ENCODE peak calls at places on chromosomes 1 and 21, in six cellular contexts. X is lower leg skin, W is testis, Z is suprapubic skin, N is tibial nerve, D is heart left ventricle. U is an unnamed sample.

GRCh38 chr21:44982558-44983244 is 42.9 kb downstream of the SLX9 start:
- DNase-seq in X (peak), W (peak), Z (peak), N (no peak), D (peak), U (no peak)

GRCh38 chr1:54952950-54953718 is 27.3 kb upstream of the TMEM61 start:
- DNase-seq in X (no peak), W (no peak), Z (no peak), N (no peak), D (no peak), U (no peak)

GRCh38 chr1:50822035-50822776 is 137.9 kb downstream of the FAF1 start:
- DNase-seq in X (no peak), W (no peak), Z (no peak), N (no peak), D (no peak), U (no peak)

GRCh38 chr1:89001510-89001909 is 9.1 kb upstream of the KYAT3 start:
- DNase-seq in X (no peak), W (no peak), Z (no peak), N (no peak), D (no peak), U (no peak)

GRCh38 chr1:48676822-48677221 is 99.9 kb downstream of the BEND5 start:
- DNase-seq in X (no peak), W (no peak), Z (no peak), N (no peak), D (no peak), U (no peak)

GRCh38 chr1:193614817-193615216 is 428.4 kb upstream of the B3GALT2 start:
- DNase-seq in X (no peak), W (no peak), Z (no peak), N (no peak), D (no peak), U (no peak)

GRCh38 chr1:114033961-114034360 is 54.7 kb downstream of the OLFML3 start:
- DNase-seq in X (no peak), W (no peak), Z (no peak), N (no peak), D (no peak), U (no peak)

GRCh38 chr1:91948501-91949355 is 473 bp upstream of the BRDT start:
- DNase-seq in X (no peak), W (peak), Z (no peak), N (no peak), D (no peak), U (no peak)

GRCh38 chr21:33299181-33299752 is 25.5 kb upstream of the IFNAR1 start:
- DNase-seq in X (no peak), W (no peak), Z (no peak), N (no peak), D (no peak), U (peak)

GRCh38 chr1:76037314-76037713 is 37.2 kb upstream of the ST6GALNAC3 start:
- DNase-seq in X (no peak), W (no peak), Z (no peak), N (no peak), D (no peak), U (no peak)

GRCh38 chr1:102834688-102835320 is 273.5 kb downstream of the COL11A1 start:
- DNase-seq in X (no peak), W (no peak), Z (no peak), N (no peak), D (no peak), U (no peak)

GRCh38 chr1:145962157-145963102 is 1.9 kb downstream of the ANKRD34A start:
- DNase-seq in X (peak), W (peak), Z (no peak), N (no peak), D (peak), U (no peak)

GRCh38 chr21:37560385-37560784 is 193.8 kb downstream of the DYRK1A start:
- DNase-seq in X (no peak), W (no peak), Z (no peak), N (no peak), D (no peak), U (no peak)

GRCh38 chr1:25196830-25197229 is 35.5 kb downstream of the SYF2 start:
- DNase-seq in X (no peak), W (no peak), Z (no peak), N (no peak), D (no peak), U (no peak)

GRCh38 chr1:226903819-226904710 is 33.6 kb downstream of the PSEN2 start:
- DNase-seq in X (peak), W (peak), Z (no peak), N (peak), D (peak), U (no peak)
- TF ChIP-seq POLR2A in X (no peak), W (no peak), Z (no peak), N (no peak), D (no peak), U (no peak)

GRCh38 chr1:117932576-117932975 is 3.0 kb downstream of the WDR3 start:
- DNase-seq in X (no peak), W (no peak), Z (no peak), N (no peak), D (no peak), U (no peak)

GRCh38 chr1:117930173-117930447 is 571 bp downstream of the WDR3 start:
- DNase-seq in X (no peak), W (no peak), Z (no peak), N (no peak), D (no peak), U (no peak)

GRCh38 chr1:117929340-117930172 is at the start of the genes GDAP2 and WDR3:
- DNase-seq in X (peak), W (peak), Z (peak), N (peak), D (peak), U (peak)

GRCh38 chr1:117930484-117930883 is 945 bp downstream of the WDR3 start:
- DNase-seq in X (no peak), W (no peak), Z (no peak), N (no peak), D (no peak), U (no peak)

GRCh38 chr1:117928881-117929339 is 511 bp downstream of the GDAP2 start:
- DNase-seq in X (peak), W (peak), Z (peak), N (peak), D (peak), U (peak)
- TF ChIP-seq POLR2A in X (no peak), W (no peak), Z (no peak), N (no peak), D (no peak), U (no peak)

DNA sequence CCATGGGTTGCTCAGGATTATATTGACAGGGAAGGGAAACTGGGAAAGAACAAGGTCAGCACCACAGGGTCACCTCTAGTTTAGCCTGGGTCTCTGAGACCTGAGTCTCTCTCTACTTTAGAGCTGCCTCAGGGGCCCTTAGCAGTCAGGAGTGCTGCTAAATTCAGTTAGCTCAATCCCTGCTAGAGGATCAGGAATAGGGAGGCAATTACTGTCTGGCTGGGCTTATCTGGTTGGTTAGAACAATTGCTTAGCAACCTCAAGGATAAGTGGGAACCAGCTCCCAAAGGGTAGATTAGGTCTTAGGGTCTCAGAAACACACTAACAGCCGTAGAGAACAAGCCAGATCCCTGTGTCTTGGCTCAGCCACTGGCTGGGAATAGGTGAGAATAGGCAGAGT is 7.8 kb downstream of the PM20D1 start:
- DNase-seq in X (no peak), W (no peak), Z (no peak), N (no peak), D (no peak), U (no peak)
- TF ChIP-seq POLR2A in X (no peak), W (no peak), Z (no peak), N (no peak), D (no peak), U (no peak)

GRCh38 chr1:61839702-61840101 is 97.4 kb downstream of the PATJ start:
- DNase-seq in X (no peak), W (no peak), Z (no peak), N (no peak), D (no peak), U (no peak)
- TF ChIP-seq POLR2A in X (no peak), W (no peak), Z (no peak), N (no peak), D (no peak), U (no peak)

GRCh38 chr1:247209306-247209900 is 37.6 kb upstream of the ZNF124 start:
- DNase-seq in X (no peak), W (no peak), Z (no peak), N (no peak), D (no peak), U (no peak)

GRCh38 chr1:247212012-247212411 is 40.2 kb upstream of the ZNF124 start:
- DNase-seq in X (no peak), W (no peak), Z (no peak), N (no peak), D (no peak), U (no peak)

GRCh38 chr1:247210062-247210385 is 38.2 kb upstream of the ZNF124 start:
- DNase-seq in X (no peak), W (no peak), Z (no peak), N (no peak), D (no peak), U (no peak)

GRCh38 chr1:247211339-247211738 is 39.5 kb upstream of the ZNF124 start:
- DNase-seq in X (no peak), W (no peak), Z (no peak), N (no peak), D (no peak), U (no peak)

DNA sequence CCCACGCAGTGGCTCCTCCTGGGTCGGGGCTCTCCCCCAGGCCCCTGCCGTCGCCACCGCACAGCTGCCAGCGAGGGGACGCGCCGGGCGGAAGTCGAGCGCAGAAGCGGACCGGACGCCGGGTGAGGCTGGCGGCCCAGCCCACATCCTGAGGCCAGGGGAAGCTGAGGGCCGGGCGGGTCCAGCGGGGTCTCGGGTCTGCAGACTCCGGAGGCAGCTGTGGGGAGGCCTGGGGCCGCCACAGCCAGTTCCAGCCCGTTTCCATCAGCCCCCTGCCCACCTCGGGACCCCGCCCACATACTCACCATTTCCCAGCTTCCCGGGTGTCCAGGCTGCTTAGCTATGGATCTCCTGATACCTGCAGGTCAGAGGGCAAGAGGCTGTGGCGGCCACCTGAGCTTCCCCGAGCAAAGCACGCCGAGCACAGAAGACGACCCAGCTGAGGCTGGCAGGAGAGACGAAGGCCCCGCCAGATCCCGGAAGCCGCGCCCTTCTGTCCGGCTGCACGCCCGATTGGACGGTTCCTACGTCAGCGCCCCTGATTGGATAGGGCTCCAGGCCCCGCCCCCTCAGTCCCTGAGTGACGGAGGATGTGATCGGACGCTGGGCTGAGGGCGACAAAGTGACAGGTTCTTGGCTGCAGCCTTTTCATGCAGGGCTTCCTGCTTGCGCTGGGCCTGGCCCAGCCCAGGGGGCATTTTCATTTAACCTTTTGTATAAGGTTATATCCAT is 38.7 kb upstream of the ZNF124 start:
- DNase-seq in X (peak), W (peak), Z (peak), N (peak), D (peak), U (peak)
- TF ChIP-seq POLR2A in X (no peak), W (no peak), Z (peak), N (peak), D (peak), U (peak)

DNA sequence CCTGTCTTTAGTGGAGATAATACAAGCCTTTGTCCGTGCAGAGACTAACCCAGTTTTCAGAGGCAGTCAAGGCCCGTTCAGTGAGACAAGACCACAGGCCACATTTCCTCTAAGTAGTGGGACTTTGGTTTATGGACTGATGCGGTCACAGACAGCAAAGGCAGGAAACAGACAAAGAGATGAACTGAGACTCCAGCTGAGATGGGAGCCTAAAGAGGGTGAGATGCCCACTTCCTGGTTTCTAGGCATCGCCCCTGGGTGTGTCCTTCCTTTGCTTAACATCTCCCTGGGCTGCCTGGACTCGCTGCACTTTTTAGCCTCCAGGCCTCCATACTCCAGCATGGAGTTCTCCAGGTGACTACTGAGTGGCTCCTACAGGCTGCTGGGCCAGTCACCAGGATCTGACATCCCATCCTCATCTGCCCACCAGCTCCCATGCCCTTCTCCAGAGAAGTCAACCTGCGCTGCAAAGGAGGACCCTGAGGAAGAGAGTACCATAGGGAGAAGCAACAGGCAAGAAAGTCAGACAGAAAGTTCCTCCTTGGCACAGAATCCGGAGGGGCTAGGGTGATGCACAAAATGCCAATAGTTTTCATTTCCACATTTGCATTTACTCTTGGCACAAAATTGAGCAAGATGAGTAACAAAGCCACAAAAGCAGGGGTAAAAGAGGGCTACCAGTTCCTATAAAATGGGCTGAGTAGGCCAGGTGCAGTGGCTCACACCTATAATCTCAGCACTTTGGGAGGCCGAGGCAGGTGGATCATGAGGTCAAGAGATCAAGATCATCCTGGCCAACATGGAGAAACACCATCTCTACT is 15.1 kb downstream of the THEMIS2 start:
- DNase-seq in X (no peak), W (no peak), Z (no peak), N (no peak), D (no peak), U (no peak)
- TF ChIP-seq POLR2A in X (no peak), W (no peak), Z (no peak), N (no peak), D (no peak), U (peak)

DNA sequence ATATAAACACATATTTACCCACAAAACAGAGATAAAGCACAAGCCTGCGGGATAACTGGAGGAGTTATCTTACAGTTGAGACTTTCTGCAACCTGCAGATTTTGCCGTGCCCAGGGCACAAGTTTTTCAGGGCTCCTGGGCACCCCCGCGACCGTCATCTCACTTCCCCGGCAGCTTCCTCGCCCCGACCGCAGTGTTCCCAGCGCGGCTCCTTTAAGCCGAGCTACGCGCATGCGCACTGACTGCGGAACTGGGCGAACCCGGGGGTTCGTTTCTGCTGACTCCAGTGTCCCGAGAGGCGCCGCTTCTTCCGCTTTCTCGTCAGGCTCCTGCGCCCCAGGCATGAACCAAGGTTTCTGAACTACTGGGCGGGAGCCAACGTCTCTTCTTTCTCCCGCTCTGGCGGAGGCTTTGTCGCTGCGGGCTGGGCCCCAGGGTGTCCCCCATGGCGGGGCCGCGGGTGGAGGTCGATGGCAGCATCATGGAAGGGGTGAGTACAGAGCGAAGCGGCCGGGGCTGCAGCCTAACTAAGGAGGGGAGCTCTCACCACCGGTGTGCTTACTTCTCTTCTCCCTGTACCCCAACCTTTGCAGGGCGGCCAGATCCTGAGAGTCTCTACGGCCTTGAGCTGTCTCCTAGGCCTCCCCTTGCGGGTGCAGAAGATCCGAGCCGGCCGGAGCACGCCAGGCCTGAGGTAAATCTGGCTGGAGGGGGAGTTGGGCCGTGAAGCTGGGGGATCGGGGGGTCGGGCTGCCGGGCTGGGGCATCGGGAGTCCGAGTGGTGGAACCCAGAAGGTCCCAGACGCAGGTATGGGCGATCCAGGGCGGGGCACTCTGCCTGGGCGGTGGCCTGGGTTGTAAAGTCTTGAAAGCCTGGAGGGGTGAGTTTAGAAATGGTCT is at the start of gene RTCA:
- DNase-seq in X (peak), W (peak), Z (peak), N (peak), D (peak), U (peak)
- TF ChIP-seq POLR2A in X (no peak), W (no peak), Z (peak), N (peak), D (peak), U (peak)

GRCh38 chr1:179881642-179882252 is 338 bp upstream of the TOR1AIP1 start:
- DNase-seq in X (peak), W (peak), Z (peak), N (peak), D (no peak), U (no peak)

GRCh38 chr1:179876289-179876715 is 1.3 kb downstream of the TOR1AIP2 start:
- DNase-seq in X (no peak), W (no peak), Z (no peak), N (no peak), D (no peak), U (no peak)

GRCh38 chr1:179879797-179880196 is 2.2 kb upstream of the TOR1AIP2 start:
- DNase-seq in X (no peak), W (no peak), Z (no peak), N (no peak), D (no peak), U (no peak)

GRCh38 chr1:179875606-179876288 is 1.9 kb downstream of the TOR1AIP2 start:
- DNase-seq in X (no peak), W (no peak), Z (no peak), N (no peak), D (no peak), U (no peak)

DNA sequence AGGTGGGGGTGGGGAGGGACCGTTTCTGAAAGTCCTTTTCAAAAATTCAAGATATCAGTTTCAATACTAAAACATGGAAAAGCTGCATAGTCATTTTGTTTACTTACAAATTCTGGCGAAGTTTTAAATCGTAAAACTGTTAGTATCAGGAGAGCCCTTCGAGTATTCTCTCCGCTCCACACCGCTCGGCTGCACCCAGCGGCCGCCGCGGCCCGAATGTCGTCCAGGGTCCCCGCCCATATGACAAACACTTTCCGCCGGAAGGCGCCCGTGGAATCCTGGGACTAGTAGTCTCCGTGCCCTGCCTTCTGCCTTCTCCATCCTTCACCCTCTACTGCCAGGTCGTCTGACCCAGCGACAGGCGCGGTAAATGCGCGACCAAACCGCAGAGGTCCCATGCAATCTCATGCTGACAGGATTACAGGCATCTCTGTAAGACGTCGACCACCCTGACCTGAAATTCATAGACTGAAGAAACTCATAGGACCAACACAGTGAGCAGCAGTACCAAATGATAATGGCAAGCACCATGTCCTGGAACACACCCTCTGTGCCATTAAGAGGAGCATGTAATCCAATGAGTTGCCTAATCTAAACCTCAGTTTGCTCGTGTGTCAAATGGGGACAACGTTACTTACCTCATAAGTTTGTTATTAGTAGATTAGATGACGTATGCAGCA is at the start of gene TOR1AIP2:
- DNase-seq in X (peak), W (peak), Z (peak), N (peak), D (peak), U (peak)
- TF ChIP-seq POLR2A in X (no peak), W (peak), Z (peak), N (peak), D (peak), U (peak)